ENCODE peak calls at places on chromosomes 12 and 14, in five cellular contexts. W, H, U, X and D are unnamed samples.

GRCh38 chr12:108616941-108617858 is 16.5 kb downstream of the SELPLG start:
- DNase-seq in U (no peak), H (peak), W (no peak), X (no peak), D (peak)

GRCh38 chr14:76929927-76930326 is 98.6 kb downstream of the IRF2BPL start:
- DNase-seq in U (no peak), W (no peak), H (no peak), X (no peak), D (no peak)

GRCh38 chr12:100955139-100955538 is 160.6 kb downstream of the ANO4 start:
- DNase-seq in W (peak), U (no peak), X (no peak), H (no peak), D (peak)

GRCh38 chr14:37591311-37591940 is 3.6 kb downstream of the FOXA1 start:
- DNase-seq in W (no peak), X (no peak), H (no peak), U (peak), D (no peak)

GRCh38 chr12:14058717-14059116 is 77.3 kb upstream of the GRIN2B start:
- DNase-seq in H (no peak), U (no peak), X (no peak), W (no peak), D (no peak)

GRCh38 chr14:92586001-92586947 is 72.7 kb downstream of the RIN3 start:
- DNase-seq in H (peak), W (peak), U (no peak), X (no peak), D (peak)

GRCh38 chr12:12899530-12900380 is 8.4 kb downstream of the GPRC5A start:
- DNase-seq in W (peak), X (no peak), U (no peak), H (no peak), D (no peak)

GRCh38 chr14:50801706-50802105 is 29.3 kb downstream of the NIN start:
- DNase-seq in W (no peak), H (no peak), X (no peak), U (no peak), D (no peak)

GRCh38 chr12:57429473-57430116 is 1.2 kb downstream of the R3HDM2 start:
- DNase-seq in X (no peak), H (no peak), W (no peak), U (peak), D (no peak)

GRCh38 chr14:105475916-105476845 is 1.6 kb downstream of the CRIP2 start:
- DNase-seq in U (peak), W (no peak), X (peak), H (peak), D (peak)

GRCh38 chr12:106042091-106042490 is 96.7 kb downstream of the NUAK1 start:
- DNase-seq in X (no peak), W (no peak), H (no peak), U (no peak), D (no peak)

GRCh38 chr12:104682790-104683279 is 226.1 kb downstream of the CHST11 start:
- DNase-seq in U (no peak), H (no peak), W (no peak), X (no peak), D (no peak)

GRCh38 chr12:3598896-3599295 is 107.9 kb downstream of the PRMT8 start:
- DNase-seq in X (no peak), H (no peak), U (no peak), W (no peak), D (no peak)

GRCh38 chr14:31388687-31389413 is 31.5 kb downstream of the HEATR5A start:
- DNase-seq in U (no peak), W (no peak), H (no peak), X (no peak), D (no peak)

GRCh38 chr12:116389990-116390655 is 112.6 kb upstream of the MED13L start:
- DNase-seq in W (peak), H (no peak), X (no peak), U (no peak), D (peak)

GRCh38 chr14:92461891-92462290 is 51.7 kb upstream of the RIN3 start:
- DNase-seq in U (no peak), X (no peak), H (no peak), W (no peak), D (peak)

GRCh38 chr12:6866920-6867406 is 368 bp upstream of the TPI1 start:
- DNase-seq in H (peak), U (peak), W (no peak), X (no peak), D (peak)

GRCh38 chr12:113461666-113462065 is 10.0 kb downstream of the LHX5 start:
- DNase-seq in H (no peak), X (no peak), U (no peak), W (no peak), D (no peak)

GRCh38 chr12:113647048-113647447 is 175.4 kb upstream of the LHX5 start:
- DNase-seq in U (no peak), W (no peak), H (no peak), X (no peak), D (no peak)

DNA sequence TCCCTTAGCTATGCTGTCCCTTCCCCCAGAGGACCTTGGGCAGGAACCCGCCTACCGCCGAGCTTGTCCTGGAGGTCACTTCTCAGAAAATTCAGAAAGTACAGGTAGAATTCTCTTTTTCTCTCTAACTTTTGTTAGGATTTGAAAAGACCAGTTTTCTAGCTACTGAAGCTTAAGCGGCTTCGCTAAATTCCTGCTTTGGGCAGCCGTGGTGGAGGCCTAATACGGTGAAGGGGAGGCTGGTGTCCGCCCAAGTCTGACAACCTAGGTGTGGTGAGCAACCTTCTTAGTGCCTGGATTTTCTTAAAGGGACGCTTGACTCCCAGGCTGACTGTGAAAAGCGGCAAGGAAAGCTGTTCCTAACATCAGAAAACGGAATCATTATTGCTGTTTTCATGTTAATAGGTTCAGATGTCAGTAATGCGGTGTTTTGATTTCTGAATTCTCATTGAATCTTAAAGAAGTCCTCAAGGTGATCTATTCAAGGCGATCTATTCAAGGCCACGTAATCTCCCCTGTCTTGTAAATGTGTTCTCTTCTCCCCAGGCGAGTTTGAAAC is 835 bp downstream of the FGD4 start:
- DNase-seq in U (no peak), X (no peak), W (no peak), H (no peak), D (no peak)
- H3K27ac ChIP-seq in U (peak), X (peak), W (no peak), H (peak), D (no peak)

GRCh38 chr14:68687746-68688145 is 105.1 kb downstream of the ZFP36L1 start:
- DNase-seq in W (peak), X (no peak), H (no peak), U (no peak), D (no peak)

GRCh38 chr14:68684466-68685418 is 108.1 kb downstream of the ZFP36L1 start:
- DNase-seq in H (no peak), U (no peak), X (no peak), W (no peak), D (no peak)

GRCh38 chr14:68685419-68686211 is 107.3 kb downstream of the ZFP36L1 start:
- DNase-seq in X (peak), H (no peak), W (peak), U (no peak), D (no peak)

GRCh38 chr14:68686212-68686478 is 106.7 kb downstream of the ZFP36L1 start:
- DNase-seq in U (no peak), H (no peak), X (no peak), W (no peak), D (no peak)

DNA sequence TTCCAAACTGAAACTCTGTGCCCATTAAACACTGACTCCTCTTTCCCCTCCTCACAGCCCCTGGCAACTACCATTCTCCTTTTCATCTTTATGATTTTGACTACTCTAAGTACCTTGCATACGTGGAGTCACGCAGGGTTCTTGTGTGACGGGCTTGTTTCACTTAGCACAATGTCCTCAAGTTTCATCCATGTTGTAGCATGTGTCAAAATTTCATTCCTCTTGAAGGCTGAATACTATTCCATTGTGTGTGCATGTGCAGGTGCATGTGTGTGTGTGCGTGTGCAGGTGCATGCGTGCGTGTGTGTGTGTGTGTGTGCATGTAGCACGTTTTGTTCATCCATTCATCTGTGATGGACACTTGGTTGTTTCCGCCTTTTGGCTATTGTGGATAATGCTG is 106.1 kb downstream of the ZFP36L1 start:
- DNase-seq in H (no peak), W (no peak), X (no peak), U (no peak), D (no peak)
- H3K27ac ChIP-seq in H (no peak), W (no peak), X (no peak), U (no peak), D (no peak)

GRCh38 chr14:28630100-28630499 is 136.5 kb upstream of the FOXG1 start:
- DNase-seq in W (no peak), U (no peak), X (no peak), H (no peak), D (no peak)

GRCh38 chr14:28629328-28630004 is 137.1 kb upstream of the FOXG1 start:
- DNase-seq in W (no peak), H (no peak), X (no peak), U (no peak), D (no peak)

GRCh38 chr14:28635387-28635786 is 131.2 kb upstream of the FOXG1 start:
- DNase-seq in U (no peak), H (no peak), X (no peak), W (no peak), D (no peak)
- H3K27ac ChIP-seq in U (no peak), H (no peak), X (no peak), W (no peak), D (no peak)

GRCh38 chr12:124395284-124395752 is 100.4 kb downstream of the RFLNA start:
- DNase-seq in X (no peak), U (no peak), H (no peak), W (peak), D (no peak)
- H3K27ac ChIP-seq in X (no peak), U (no peak), H (no peak), W (peak), D (no peak)

DNA sequence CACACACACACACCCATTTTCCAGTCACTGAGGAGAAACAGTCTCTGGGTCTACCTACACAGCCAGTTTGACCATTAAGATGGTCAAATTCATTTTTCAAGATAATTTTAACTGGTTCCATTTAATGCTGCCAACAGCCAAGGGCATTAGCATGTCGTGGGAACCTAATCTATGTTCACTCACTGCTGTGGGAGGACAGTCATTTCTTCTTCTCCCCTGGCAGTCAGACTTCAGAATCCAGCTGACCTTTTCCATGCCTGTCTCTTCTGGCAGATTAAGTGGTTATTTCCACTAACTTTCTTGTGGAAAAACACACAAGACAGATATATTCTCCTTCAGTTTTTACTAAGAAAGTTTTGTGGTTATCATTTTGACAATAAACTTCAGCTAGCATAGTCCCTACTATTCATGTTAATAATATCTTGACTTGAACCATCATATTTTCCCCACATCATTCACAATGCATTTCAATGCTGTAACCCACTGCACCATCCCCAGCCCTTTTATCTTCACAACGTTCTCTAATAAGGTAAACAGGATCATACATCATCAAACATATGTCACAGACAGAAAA is 82.2 kb downstream of the DAD1 start:
- DNase-seq in H (no peak), X (no peak), W (no peak), U (no peak), D (no peak)
- H3K27ac ChIP-seq in H (no peak), X (no peak), W (peak), U (no peak), D (no peak)

GRCh38 chr12:2076728-2077127 is 23.9 kb downstream of the CACNA1C start:
- DNase-seq in H (no peak), W (no peak), U (no peak), X (no peak), D (no peak)
- H3K27ac ChIP-seq in H (peak), W (peak), U (no peak), X (no peak), D (peak)

GRCh38 chr12:5480218-5480952 is 48.5 kb downstream of the NTF3 start:
- DNase-seq in W (no peak), H (no peak), U (no peak), X (no peak), D (no peak)
- H3K27ac ChIP-seq in W (no peak), H (no peak), U (no peak), X (no peak), D (no peak)

GRCh38 chr12:75489187-75489586 is 8.6 kb downstream of the GLIPR1 start:
- DNase-seq in W (no peak), U (no peak), H (no peak), X (no peak), D (no peak)
- H3K27ac ChIP-seq in W (no peak), U (no peak), H (no peak), X (no peak), D (peak)

GRCh38 chr14:64720190-64720589 is 16.0 kb downstream of the PLEKHG3 start:
- DNase-seq in U (no peak), W (no peak), X (peak), H (no peak), D (no peak)
- H3K27ac ChIP-seq in U (peak), W (peak), X (peak), H (no peak), D (peak)

GRCh38 chr14:85399196-85399595 is 130.7 kb upstream of the FLRT2 start:
- DNase-seq in X (no peak), W (no peak), U (no peak), H (no peak), D (no peak)
- H3K27ac ChIP-seq in X (no peak), W (no peak), U (no peak), H (no peak), D (no peak)